ENCODE peak calls at places on chromosomes 3 and 15, in ten cellular contexts. J is heart left ventricle, W is HCT116, D is right lobe of liver, G is testis, F is uterus, X is erythroblast, S is suprapubic skin, O is stomach, M is breast epithelium. N is an unnamed sample.

GRCh38 chr3:164332856-164333802 is 745.2 kb downstream of the SI start:
- DNase-seq in S (no peak), X (no peak), W (no peak), G (no peak), J (no peak), D (no peak), F (no peak), M (no peak), O (no peak), N (no peak)

GRCh38 chr15:62549345-62549970 is 384.4 kb upstream of the C2CD4B start:
- DNase-seq in F (no peak), X (peak; percentile 62), D (no peak), W (peak; percentile 29), M (no peak), J (no peak), S (no peak), G (peak; percentile 57), O (peak; percentile 37), N (peak; percentile 49)

GRCh38 chr3:45135959-45136358 is 10.2 kb downstream of the CDCP1 start:
- DNase-seq in J (no peak), X (peak; percentile 35), D (no peak), G (no peak), S (no peak), W (no peak), F (no peak), M (no peak), O (no peak), N (no peak)

GRCh38 chr3:27311400-27311799 is 57.8 kb downstream of the NEK10 start:
- DNase-seq in W (peak; percentile 90), O (no peak), X (no peak), G (no peak), J (no peak), S (no peak), D (no peak), M (no peak), F (no peak), N (no peak)

GRCh38 chr3:132538072-132538471 is 59.0 kb upstream of the ACKR4 start:
- DNase-seq in W (no peak), X (no peak), J (no peak), O (no peak), G (no peak), M (no peak), S (no peak), F (no peak), D (no peak), N (peak; percentile 45)

GRCh38 chr3:99577160-99577559 is 61.2 kb upstream of the COL8A1 start:
- DNase-seq in J (no peak), G (no peak), D (no peak), O (no peak), S (no peak), M (no peak), W (no peak), F (no peak), X (no peak), N (no peak)

GRCh38 chr3:10757021-10757820 is 58.8 kb upstream of the SLC6A11 start:
- DNase-seq in M (no peak), D (no peak), G (no peak), O (no peak), X (no peak), F (no peak), J (no peak), S (no peak), W (no peak), N (no peak)

GRCh38 chr3:56754753-56755365 is 46.9 kb downstream of the ARHGEF3 start:
- DNase-seq in J (peak; percentile 37), G (peak; percentile 50), S (no peak), M (no peak), O (no peak), W (no peak), F (no peak), X (no peak), D (peak; percentile 29), N (no peak)

GRCh38 chr3:172476339-172476738 is 28.1 kb upstream of the GHSR start:
- DNase-seq in S (no peak), W (no peak), M (no peak), O (no peak), D (no peak), X (no peak), J (no peak), F (no peak), G (no peak), N (no peak)

GRCh38 chr3:175716451-175716850 is 857.3 kb downstream of the NAALADL2 start:
- DNase-seq in O (no peak), F (no peak), M (no peak), J (no peak), S (no peak), W (no peak), G (no peak), X (no peak), D (no peak), N (no peak)

GRCh38 chr15:57321485-57321884 is 54.8 kb upstream of the CGNL1 start:
- DNase-seq in S (no peak), J (no peak), F (no peak), O (no peak), W (no peak), M (no peak), D (no peak), X (no peak), G (no peak), N (no peak)

GRCh38 chr3:157098823-157099185 is 61.1 kb downstream of the CCNL1 start:
- DNase-seq in J (no peak), S (no peak), W (no peak), O (no peak), X (no peak), M (no peak), G (no peak), D (no peak), F (no peak), N (no peak)

GRCh38 chr3:186705882-186706780 is 11.0 kb upstream of the KNG1 start:
- DNase-seq in D (no peak), F (no peak), J (no peak), G (no peak), X (no peak), M (no peak), O (no peak), S (no peak), W (no peak), N (no peak)

GRCh38 chr15:66211670-66212455 is 41.7 kb downstream of the MEGF11 start:
- DNase-seq in S (no peak), D (no peak), M (no peak), W (no peak), X (no peak), O (no peak), F (no peak), J (no peak), G (no peak), N (no peak)

GRCh38 chr3:133283958-133284807 is 115.7 kb upstream of the BFSP2 start:
- DNase-seq in W (no peak), M (no peak), J (no peak), D (no peak), G (no peak), S (no peak), O (no peak), X (no peak), F (no peak), N (no peak)

GRCh38 chr3:178289544-178290160 is 246.6 kb upstream of the KCNMB2 start:
- DNase-seq in M (no peak), S (no peak), O (no peak), W (no peak), J (peak; percentile 32), F (peak; percentile 43), X (no peak), G (no peak), D (no peak), N (no peak)

GRCh38 chr3:160163259-160163878 is 61.9 kb upstream of the C3orf80 start:
- DNase-seq in J (no peak), S (no peak), X (peak; percentile 55), M (no peak), G (no peak), F (no peak), D (no peak), O (no peak), W (peak; percentile 23), N (no peak)

GRCh38 chr15:38842991-38843610 is 278.5 kb upstream of the RASGRP1 start:
- DNase-seq in X (no peak), F (no peak), S (no peak), D (no peak), G (no peak), M (no peak), O (no peak), J (no peak), W (no peak), N (no peak)

GRCh38 chr3:133540896-133541674 is 32.4 kb upstream of the CDV3 start:
- DNase-seq in W (peak; percentile 56), X (no peak), O (no peak), J (no peak), S (no peak), D (peak; percentile 44), G (no peak), M (no peak), F (no peak), N (no peak)

DNA sequence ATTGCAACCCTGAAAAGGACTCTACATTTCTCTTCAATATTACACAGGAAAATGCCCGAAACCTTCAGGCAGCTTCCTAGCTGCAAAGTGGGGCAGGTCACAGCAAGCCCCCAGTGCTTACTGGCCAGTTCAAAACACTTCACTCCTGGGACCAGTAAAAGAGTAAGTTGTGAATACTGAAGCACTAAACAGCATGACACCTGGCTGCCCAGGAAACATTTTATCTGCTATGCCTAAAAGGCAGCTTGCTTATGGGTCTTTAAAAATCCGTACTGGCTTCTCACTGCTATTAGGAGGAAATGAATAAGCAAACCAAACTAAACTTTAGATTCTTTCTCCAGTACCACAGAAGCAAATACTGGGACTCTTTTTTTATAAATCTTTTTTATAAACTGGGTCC is 457.9 kb upstream of the ALCAM start:
- DNase-seq in S (no peak), O (no peak), J (no peak), W (no peak), M (no peak), F (no peak), D (no peak), X (no peak), G (no peak), N (no peak)
- TF ChIP-seq POLR2A in S (no peak), O (no peak), J (no peak), W (no peak), M (no peak), F (no peak), D (no peak), X (no peak), G (no peak), N (no peak)

GRCh38 chr15:95501865-95502264 is 828.6 kb upstream of the NR2F2 start:
- DNase-seq in D (no peak), O (no peak), M (no peak), X (no peak), F (no peak), G (no peak), J (no peak), W (no peak), S (no peak), N (no peak)
- TF ChIP-seq POLR2A in D (no peak), O (no peak), M (no peak), X (no peak), F (no peak), G (no peak), J (no peak), W (no peak), S (no peak), N (no peak)

GRCh38 chr3:108221911-108222812 is at the start of gene IFT57:
- DNase-seq in X (peak; percentile 97), S (peak; percentile 98), D (peak; percentile 94), W (peak; percentile 92), M (peak; percentile 95), J (peak; percentile 98), F (peak; percentile 98), O (peak; percentile 96), G (peak; percentile 99), N (peak; percentile 99)
- TF ChIP-seq POLR2A in X (peak; percentile 65), S (peak; percentile 79), D (peak; percentile 44), W (no peak), M (peak; percentile 30), J (peak; percentile 45), F (peak; percentile 76), O (peak; percentile 14), G (peak; percentile 2), N (peak; percentile 85)

GRCh38 chr3:58008140-58009025 is at the start of gene FLNB:
- DNase-seq in X (peak; percentile 91), M (peak; percentile 77), G (peak; percentile 75), S (peak; percentile 83), J (peak; percentile 78), W (peak; percentile 48), F (peak; percentile 75), O (peak; percentile 77), D (peak; percentile 80), N (peak; percentile 81)
- TF ChIP-seq POLR2A in X (no peak), M (no peak), G (no peak), S (peak; percentile 23), J (peak; percentile 76), W (peak; percentile 93), F (peak; percentile 88), O (no peak), D (peak; percentile 89), N (peak; percentile 72)